ENCODE peak calls at places on chromosome 19, in four cellular contexts. Z, E, U and W are unnamed samples. For H3K4me1, the result is how much of the 10 kb centered on the place peaks cover.

GRCh38 chr19:40798997-40799557 is at the start of gene EGLN2:
- DNase-seq in Z (no peak), E (peak), U (no peak), W (no peak)

GRCh38 chr19:7927605-7928333 is 1.8 kb upstream of the CTXN1 start:
- DNase-seq in Z (no peak), E (no peak), U (no peak), W (no peak)

GRCh38 chr19:48616041-48616436 is 1.2 kb upstream of the FAM83E start:
- DNase-seq in Z (no peak), E (no peak), U (no peak), W (no peak)

GRCh38 chr19:40407714-40408600 is 5.2 kb downstream of the PRX start:
- DNase-seq in Z (no peak), E (peak), U (no peak), W (no peak)

GRCh38 chr19:45745606-45746005 is 12.4 kb downstream of the MEIOSIN start:
- DNase-seq in Z (no peak), E (no peak), U (no peak), W (peak)

GRCh38 chr19:48308695-48309586 is 16.4 kb upstream of the EMP3 start:
- DNase-seq in Z (no peak), E (no peak), U (no peak), W (peak)

GRCh38 chr19:3441089-3441985 is 39.0 kb downstream of the SMIM24 start:
- DNase-seq in Z (no peak), E (no peak), U (no peak), W (no peak)

GRCh38 chr19:46435009-46435408 is 6.3 kb upstream of the PNMA8C start:
- DNase-seq in Z (no peak), E (no peak), U (no peak), W (no peak)

GRCh38 chr19:44603201-44603945 is 10.0 kb upstream of the IGSF23 start:
- DNase-seq in Z (peak), E (no peak), U (no peak), W (peak)

GRCh38 chr19:39840492-39840891 is 5.7 kb downstream of the FBL start:
- DNase-seq in Z (no peak), E (peak), U (no peak), W (no peak)

GRCh38 chr19:45515807-45516401 is 8.6 kb downstream of the VASP start:
- DNase-seq in Z (no peak), E (peak), U (no peak), W (peak)

GRCh38 chr19:48636859-48637448 is at the start of gene DBP:
- DNase-seq in Z (no peak), E (no peak), U (no peak), W (peak)

GRCh38 chr19:1859319-1859718 is 4.1 kb downstream of the KLF16 start:
- DNase-seq in Z (no peak), E (no peak), U (no peak), W (no peak)

GRCh38 chr19:1858412-1859081 is 4.8 kb downstream of the KLF16 start:
- DNase-seq in Z (no peak), E (no peak), U (no peak), W (no peak)

GRCh38 chr19:1856345-1856697 is 7.1 kb downstream of the KLF16 start:
- DNase-seq in Z (no peak), E (no peak), U (no peak), W (no peak)

GRCh38 chr19:1856698-1857603 is 6.4 kb downstream of the KLF16 start:
- DNase-seq in Z (peak), E (peak), U (no peak), W (peak)

DNA sequence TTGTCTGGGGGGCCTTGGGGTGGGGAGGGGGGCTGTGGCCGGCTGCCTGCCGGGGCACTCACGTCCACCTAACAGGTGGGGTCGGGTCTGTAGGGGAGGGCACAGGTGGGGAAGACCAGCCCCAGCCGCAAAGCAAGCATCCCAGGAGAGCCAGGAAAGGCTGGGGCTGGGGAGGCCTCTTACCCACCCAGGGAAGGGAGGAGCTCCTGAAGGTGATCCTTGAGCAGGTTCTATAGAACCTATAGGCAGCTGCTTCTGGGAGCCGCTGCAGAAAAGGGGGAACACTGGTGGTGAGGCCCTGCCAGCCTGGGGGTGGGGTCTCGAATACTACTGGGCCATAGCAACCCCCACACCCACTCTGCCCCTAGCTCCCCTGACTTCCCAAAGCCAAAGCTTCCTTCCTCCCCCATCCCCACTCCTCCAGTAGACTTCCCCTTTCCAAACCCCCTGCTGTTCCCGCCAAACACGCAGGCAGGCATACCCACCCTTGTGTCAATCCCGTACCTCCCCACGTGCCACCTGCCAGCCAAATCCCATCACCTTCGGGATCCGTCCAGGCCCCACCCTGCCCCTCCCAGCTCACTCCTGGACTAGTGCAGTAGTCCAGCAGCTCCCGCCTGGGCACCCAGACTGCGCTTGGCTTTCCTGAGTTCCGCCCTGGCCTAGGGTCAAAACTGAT is 5.6 kb downstream of the KLF16 start:
- DNase-seq in Z (no peak), E (no peak), U (no peak), W (no peak)
- H3K4me1 ChIP-seq in Z (half or more), E (half or more), U (half or more), W (under half)

DNA sequence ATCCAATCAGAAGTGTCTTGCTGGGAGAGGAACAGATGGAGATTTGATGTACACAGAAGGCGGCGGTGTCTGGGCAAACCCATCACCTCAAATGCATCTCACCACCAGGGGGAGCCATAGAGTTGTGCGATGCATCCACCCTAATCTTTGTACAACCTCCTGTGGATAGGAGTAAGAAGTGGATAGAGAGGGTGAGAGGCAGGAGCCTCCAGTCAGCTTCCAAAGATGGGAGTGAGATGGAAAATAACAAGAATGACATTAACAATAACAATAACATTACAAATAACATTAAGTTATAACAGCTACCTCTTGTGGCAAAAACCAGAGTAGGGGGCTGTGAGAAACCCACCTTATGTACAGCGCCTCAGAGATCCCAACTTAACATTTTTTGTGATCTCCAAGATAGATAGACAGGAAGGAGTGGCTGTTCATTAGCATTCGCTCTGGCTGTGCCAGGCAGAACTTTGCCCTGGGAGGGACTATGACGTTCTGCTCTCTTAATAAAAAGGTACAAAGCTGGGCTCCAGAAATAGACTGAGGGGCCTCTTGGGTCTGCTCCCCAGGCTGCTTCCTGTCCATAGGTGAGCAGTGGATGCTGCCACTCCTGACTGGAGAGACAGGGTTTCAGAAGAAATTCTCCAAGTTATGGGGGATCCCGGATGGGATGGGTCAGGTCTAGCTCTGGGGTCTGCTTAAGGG is 5.2 kb upstream of the CEACAM18 start:
- DNase-seq in Z (peak), E (peak), U (peak), W (peak)
- H3K9ac ChIP-seq in Z (no peak), E (no peak), U (no peak), W (peak)

GRCh38 chr19:42280761-42281174 is 11.7 kb downstream of the CIC start:
- DNase-seq in Z (peak), E (no peak), U (no peak), W (no peak)
- H3K4me1 ChIP-seq in Z (half or more), E (half or more), U (under half), W (under half)

GRCh38 chr19:18339703-18340102 is 695 bp upstream of the PGPEP1 start:
- DNase-seq in Z (no peak), E (peak), U (no peak), W (no peak)
- H3K9ac ChIP-seq in Z (peak), E (peak), U (no peak), W (no peak)

GRCh38 chr19:580274-580835 is 8.0 kb downstream of the BSG start:
- DNase-seq in Z (no peak), E (no peak), U (no peak), W (no peak)
- H3K4me1 ChIP-seq in Z (under half), E (half or more), U (under half), W (under half)

GRCh38 chr19:52369463-52370340 is at the start of gene ZNF880:
- DNase-seq in Z (peak), E (peak), U (no peak), W (peak)
- H3K9ac ChIP-seq in Z (peak), E (no peak), U (no peak), W (peak)

GRCh38 chr19:4986056-4986455 is 17.1 kb downstream of the KDM4B start:
- DNase-seq in Z (no peak), E (no peak), U (no peak), W (no peak)
- H3K4me1 ChIP-seq in Z (under half), E (half or more), U (under half), W (half or more)

GRCh38 chr19:35717665-35718344 is at the start of gene KMT2B:
- DNase-seq in Z (no peak), E (peak), U (no peak), W (no peak)

GRCh38 chr19:35720163-35720524 is 2.3 kb downstream of the KMT2B start:
- DNase-seq in Z (no peak), E (no peak), U (no peak), W (no peak)

GRCh38 chr19:35720648-35721047 is 2.8 kb downstream of the KMT2B start:
- DNase-seq in Z (no peak), E (no peak), U (no peak), W (no peak)

GRCh38 chr19:35718345-35719041 is 690 bp downstream of the KMT2B start:
- DNase-seq in Z (no peak), E (no peak), U (no peak), W (peak)

GRCh38 chr19:35719402-35720162 is 1.8 kb downstream of the KMT2B start:
- DNase-seq in Z (no peak), E (no peak), U (no peak), W (no peak)
- H3K9ac ChIP-seq in Z (peak), E (peak), U (no peak), W (no peak)